ENCODE peak calls at places on chromosomes 2 and 18, in four cellular contexts. E is RWPE1, H is astrocyte, I is mammary epithelial cell. F is an unnamed sample.

GRCh38 chr2:237067985-237068576 is 17.6 kb upstream of the COPS8 start:
- DNase-seq in E (no peak), H (no peak), I (no peak), F (no peak)

GRCh38 chr2:173823540-173823939 is 141.6 kb downstream of the SP3 start:
- DNase-seq in E (no peak), H (no peak), I (no peak), F (no peak)

GRCh38 chr18:9575558-9575957 is 38.8 kb downstream of the PPP4R1 start:
- DNase-seq in E (peak), H (peak), I (peak), F (peak)

GRCh38 chr2:126527836-126528490 is 128.0 kb upstream of the GYPC start:
- DNase-seq in E (no peak), H (peak), I (no peak), F (peak)

GRCh38 chr2:126753501-126754212 is 97.7 kb downstream of the GYPC start:
- DNase-seq in E (no peak), H (no peak), I (no peak), F (no peak)

GRCh38 chr18:708096-708495 is 4.3 kb downstream of the ENOSF1 start:
- DNase-seq in E (no peak), H (no peak), I (no peak), F (no peak)

GRCh38 chr2:65388626-65389390 is 43.6 kb downstream of the SPRED2 start:
- DNase-seq in E (no peak), H (no peak), I (peak), F (no peak)

GRCh38 chr2:231800493-231801091 is 14.3 kb downstream of the COPS7B start:
- DNase-seq in E (no peak), H (no peak), I (no peak), F (peak)

GRCh38 chr2:156935611-156936010 is 321.9 kb upstream of the GALNT5 start:
- DNase-seq in E (peak), H (peak), I (peak), F (peak)

GRCh38 chr2:62188416-62188815 is 7.5 kb upstream of the B3GNT2 start:
- DNase-seq in E (no peak), H (no peak), I (no peak), F (no peak)

GRCh38 chr2:218010116-218010837 is 7.5 kb upstream of the TNS1 start:
- DNase-seq in E (peak), H (no peak), I (peak), F (no peak)

GRCh38 chr2:222295368-222296041 is 3.3 kb downstream of the PAX3 start:
- DNase-seq in E (no peak), H (no peak), I (no peak), F (no peak)

GRCh38 chr18:53817976-53818950 is 406.2 kb downstream of the MBD2 start:
- DNase-seq in E (no peak), H (no peak), I (peak), F (peak)

GRCh38 chr2:183010112-183010511 is 28.1 kb downstream of the NCKAP1 start:
- DNase-seq in E (peak), H (peak), I (peak), F (peak)

GRCh38 chr18:50313031-50313607 is 25.6 kb upstream of the CXXC1 start:
- DNase-seq in E (no peak), H (no peak), I (no peak), F (no peak)

GRCh38 chr2:70503896-70504295 is 49.7 kb downstream of the TGFA start:
- DNase-seq in E (no peak), H (no peak), I (no peak), F (no peak)

GRCh38 chr18:77645170-77645872 is 395.7 kb downstream of the GALR1 start:
- DNase-seq in E (no peak), H (no peak), I (no peak), F (no peak)

GRCh38 chr2:112155331-112156151 is 17.4 kb downstream of the FBLN7 start:
- DNase-seq in E (no peak), H (no peak), I (no peak), F (no peak)

GRCh38 chr2:84886791-84887190 is 5.9 kb upstream of the TRABD2A start:
- DNase-seq in E (no peak), H (no peak), I (no peak), F (no peak)

GRCh38 chr2:157252529-157252928 is 5.0 kb upstream of the GALNT5 start:
- DNase-seq in E (no peak), H (no peak), I (no peak), F (no peak)

GRCh38 chr18:34746614-34747013 is 36.5 kb downstream of the DTNA start:
- DNase-seq in E (no peak), H (no peak), I (no peak), F (no peak)

GRCh38 chr2:75200140-75200985 is 1.0 kb upstream of the TACR1 start:
- DNase-seq in E (peak), H (peak), I (peak), F (no peak)

GRCh38 chr2:215903208-215903607 is 110.1 kb downstream of the MREG start:
- DNase-seq in E (no peak), H (no peak), I (peak), F (peak)

GRCh38 chr2:172293952-172294351 is 133.4 kb upstream of the ITGA6 start:
- DNase-seq in E (peak), H (no peak), I (peak), F (peak)

GRCh38 chr2:239967244-239968036 is 57.7 kb downstream of the NDUFA10 start:
- DNase-seq in E (no peak), H (no peak), I (no peak), F (no peak)

GRCh38 chr2:128626758-128627515 is 308.3 kb upstream of the HS6ST1 start:
- DNase-seq in E (no peak), H (peak), I (no peak), F (no peak)

GRCh38 chr18:26524952-26525351 is 23.4 kb downstream of the KCTD1 start:
- DNase-seq in E (no peak), H (no peak), I (no peak), F (no peak)

GRCh38 chr2:39602616-39603015 is 63.1 kb upstream of the TMEM178A start:
- DNase-seq in E (no peak), H (no peak), I (no peak), F (no peak)

F was measured in renal cortical epithelial cell.